ENCODE peak calls at places on chromosomes 4 and X, in ten cellular contexts. One of them, this sample, is unnamed.

GRCh38 chrX:38660395-38661179 is 99.2 kb downstream of the TSPAN7 start:
- DNase-seq in CD8-positive, alpha-beta T cell: no peak
- DNase-seq in mucosa of descending colon: no peak
- DNase-seq in IMR-90: no peak
- DNase-seq in NB4: no peak
- DNase-seq in dorsolateral prefrontal cortex: no peak
- DNase-seq in breast epithelium: no peak
- DNase-seq in AG04450: no peak
- DNase-seq in omental fat pad: no peak
- DNase-seq in astrocyte of the cerebellum: no peak
- DNase-seq in this sample: no peak

GRCh38 chr4:185210102-185210981 is 944 bp downstream of the SNX25 start:
- DNase-seq in IMR-90: peak
- DNase-seq in dorsolateral prefrontal cortex: no peak
- DNase-seq in AG04450: no peak
- DNase-seq in omental fat pad: no peak
- DNase-seq in CD8-positive, alpha-beta T cell: peak
- DNase-seq in NB4: peak
- DNase-seq in mucosa of descending colon: peak
- DNase-seq in breast epithelium: no peak
- DNase-seq in astrocyte of the cerebellum: no peak
- DNase-seq in this sample: no peak

GRCh38 chr4:152999376-153000067 is 63.4 kb downstream of the FHDC1 start:
- DNase-seq in IMR-90: no peak
- DNase-seq in astrocyte of the cerebellum: no peak
- DNase-seq in breast epithelium: no peak
- DNase-seq in AG04450: no peak
- DNase-seq in mucosa of descending colon: peak
- DNase-seq in omental fat pad: no peak
- DNase-seq in NB4: no peak
- DNase-seq in CD8-positive, alpha-beta T cell: no peak
- DNase-seq in dorsolateral prefrontal cortex: no peak
- DNase-seq in this sample: no peak

GRCh38 chr4:183905081-183905592 is at the start of gene STOX2:
- DNase-seq in mucosa of descending colon: no peak
- DNase-seq in IMR-90: peak
- DNase-seq in omental fat pad: no peak
- DNase-seq in astrocyte of the cerebellum: no peak
- DNase-seq in NB4: peak
- DNase-seq in dorsolateral prefrontal cortex: peak
- DNase-seq in breast epithelium: peak
- DNase-seq in CD8-positive, alpha-beta T cell: no peak
- DNase-seq in AG04450: no peak
- DNase-seq in this sample: peak

GRCh38 chr4:185238261-185238681 is 28.9 kb downstream of the SNX25 start:
- DNase-seq in dorsolateral prefrontal cortex: no peak
- DNase-seq in NB4: no peak
- DNase-seq in mucosa of descending colon: no peak
- DNase-seq in AG04450: peak
- DNase-seq in CD8-positive, alpha-beta T cell: no peak
- DNase-seq in omental fat pad: no peak
- DNase-seq in astrocyte of the cerebellum: no peak
- DNase-seq in breast epithelium: no peak
- DNase-seq in IMR-90: peak
- DNase-seq in this sample: no peak

GRCh38 chr4:2862528-2862927 is 18.9 kb downstream of the ADD1 start:
- DNase-seq in dorsolateral prefrontal cortex: no peak
- DNase-seq in NB4: no peak
- DNase-seq in omental fat pad: no peak
- DNase-seq in mucosa of descending colon: no peak
- DNase-seq in astrocyte of the cerebellum: no peak
- DNase-seq in CD8-positive, alpha-beta T cell: no peak
- DNase-seq in breast epithelium: no peak
- DNase-seq in IMR-90: peak
- DNase-seq in AG04450: no peak
- DNase-seq in this sample: peak

GRCh38 chr4:137630252-137630651 is 98.0 kb upstream of the PCDH18 start:
- DNase-seq in breast epithelium: no peak
- DNase-seq in astrocyte of the cerebellum: no peak
- DNase-seq in IMR-90: no peak
- DNase-seq in NB4: no peak
- DNase-seq in CD8-positive, alpha-beta T cell: no peak
- DNase-seq in AG04450: no peak
- DNase-seq in mucosa of descending colon: no peak
- DNase-seq in omental fat pad: no peak
- DNase-seq in dorsolateral prefrontal cortex: no peak
- DNase-seq in this sample: no peak

GRCh38 chr4:128782076-128782715 is 27.3 kb upstream of the JADE1 start:
- DNase-seq in astrocyte of the cerebellum: no peak
- DNase-seq in NB4: peak
- DNase-seq in omental fat pad: no peak
- DNase-seq in dorsolateral prefrontal cortex: no peak
- DNase-seq in breast epithelium: no peak
- DNase-seq in IMR-90: peak
- DNase-seq in CD8-positive, alpha-beta T cell: peak
- DNase-seq in AG04450: no peak
- DNase-seq in mucosa of descending colon: no peak
- DNase-seq in this sample: no peak

GRCh38 chrX:44795945-44796450 is 47.8 kb upstream of the DUSP21 start:
- DNase-seq in mucosa of descending colon: no peak
- DNase-seq in CD8-positive, alpha-beta T cell: no peak
- DNase-seq in astrocyte of the cerebellum: no peak
- DNase-seq in AG04450: no peak
- DNase-seq in NB4: peak
- DNase-seq in breast epithelium: no peak
- DNase-seq in IMR-90: no peak
- DNase-seq in dorsolateral prefrontal cortex: no peak
- DNase-seq in omental fat pad: no peak
- DNase-seq in this sample: no peak

GRCh38 chr4:19381068-19381467 is 870.6 kb upstream of the SLIT2 start:
- DNase-seq in omental fat pad: no peak
- DNase-seq in astrocyte of the cerebellum: no peak
- DNase-seq in breast epithelium: no peak
- DNase-seq in NB4: no peak
- DNase-seq in dorsolateral prefrontal cortex: no peak
- DNase-seq in mucosa of descending colon: no peak
- DNase-seq in CD8-positive, alpha-beta T cell: no peak
- DNase-seq in AG04450: peak
- DNase-seq in IMR-90: peak
- DNase-seq in this sample: no peak

GRCh38 chr4:81724925-81725329 is 253.2 kb upstream of the RASGEF1B start:
- DNase-seq in dorsolateral prefrontal cortex: peak
- DNase-seq in AG04450: no peak
- DNase-seq in astrocyte of the cerebellum: no peak
- DNase-seq in NB4: no peak
- DNase-seq in CD8-positive, alpha-beta T cell: no peak
- DNase-seq in mucosa of descending colon: peak
- DNase-seq in breast epithelium: no peak
- DNase-seq in omental fat pad: no peak
- DNase-seq in IMR-90: no peak
- DNase-seq in this sample: peak

GRCh38 chrX:79107891-79108718 is 36.4 kb upstream of the GPR174 start:
- DNase-seq in CD8-positive, alpha-beta T cell: no peak
- DNase-seq in IMR-90: no peak
- DNase-seq in omental fat pad: no peak
- DNase-seq in AG04450: no peak
- DNase-seq in astrocyte of the cerebellum: no peak
- DNase-seq in NB4: no peak
- DNase-seq in dorsolateral prefrontal cortex: no peak
- DNase-seq in mucosa of descending colon: no peak
- DNase-seq in breast epithelium: no peak
- DNase-seq in this sample: no peak

DNA sequence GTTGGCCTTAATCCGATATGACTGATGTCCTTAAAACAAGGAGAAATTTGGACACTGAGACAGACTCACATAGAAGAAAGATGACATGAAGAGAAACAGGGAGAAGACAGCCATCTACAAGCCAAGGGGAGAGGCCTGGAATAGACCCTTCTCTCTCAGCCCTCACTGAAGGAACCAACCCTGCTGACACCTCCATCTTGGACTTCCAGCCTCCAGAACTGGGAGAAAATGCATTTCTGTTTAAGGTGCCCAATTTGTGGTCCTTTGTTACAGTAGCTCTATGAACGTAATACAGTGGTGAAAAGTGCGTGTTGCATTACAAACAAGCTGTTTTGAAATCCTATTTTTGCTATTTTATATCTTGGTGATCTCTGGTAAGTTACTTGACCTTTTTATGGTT is 343.6 kb downstream of the ARHGAP10 start:
- DNase-seq in NB4: no peak
- DNase-seq in mucosa of descending colon: no peak
- DNase-seq in astrocyte of the cerebellum: no peak
- DNase-seq in IMR-90: no peak
- DNase-seq in AG04450: no peak
- DNase-seq in CD8-positive, alpha-beta T cell: no peak
- DNase-seq in dorsolateral prefrontal cortex: no peak
- DNase-seq in breast epithelium: no peak
- DNase-seq in omental fat pad: no peak
- DNase-seq in this sample: no peak
- TF ChIP-seq CTCF in NB4: no peak
- TF ChIP-seq CTCF in mucosa of descending colon: no peak
- TF ChIP-seq CTCF in astrocyte of the cerebellum: no peak
- TF ChIP-seq CTCF in IMR-90: no peak
- TF ChIP-seq CTCF in AG04450: no peak
- TF ChIP-seq CTCF in CD8-positive, alpha-beta T cell: no peak
- TF ChIP-seq CTCF in dorsolateral prefrontal cortex: no peak
- TF ChIP-seq CTCF in breast epithelium: no peak
- TF ChIP-seq CTCF in omental fat pad: no peak
- TF ChIP-seq CTCF in this sample: no peak

DNA sequence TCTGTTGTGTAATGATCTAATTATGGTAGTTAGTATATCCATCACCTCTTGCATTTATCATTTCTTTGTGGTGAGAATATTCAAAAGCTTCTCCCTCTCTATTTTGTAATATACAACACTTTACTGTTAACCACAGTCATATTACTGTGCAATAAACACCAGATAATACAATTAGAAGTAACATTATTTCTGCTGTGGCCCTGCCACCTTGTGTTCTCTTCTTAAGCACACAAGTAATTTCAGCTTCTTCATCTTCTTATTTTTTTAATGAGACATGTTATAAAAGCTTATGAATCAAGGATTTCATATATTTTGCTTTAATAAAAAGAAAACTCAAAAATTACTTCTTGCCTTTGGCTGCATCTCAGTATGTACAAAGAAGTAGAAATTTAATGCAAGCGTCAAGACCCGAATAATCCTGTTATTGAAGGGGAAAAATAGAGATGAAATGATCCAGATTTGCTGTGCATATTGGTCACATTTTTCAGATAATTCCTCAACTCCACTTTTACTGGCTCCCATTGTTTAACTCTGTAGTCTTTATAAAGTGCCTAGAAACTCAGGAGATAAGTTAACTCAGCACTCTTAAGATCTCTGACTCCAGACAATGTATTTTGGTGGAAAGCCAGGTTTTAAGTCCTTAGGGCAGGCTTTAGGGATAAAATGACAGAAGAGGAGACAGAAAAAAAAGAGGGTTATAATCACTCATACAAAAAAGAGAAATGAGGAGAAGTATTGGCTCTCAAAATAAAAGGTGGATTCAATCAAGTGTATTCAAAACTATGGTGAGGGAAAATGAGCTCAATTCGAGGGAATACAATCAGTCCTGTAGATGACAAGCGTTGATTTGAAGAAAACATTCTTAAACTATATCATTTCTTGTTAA is 675.0 kb upstream of the INTU start:
- DNase-seq in astrocyte of the cerebellum: peak
- DNase-seq in dorsolateral prefrontal cortex: no peak
- DNase-seq in IMR-90: peak
- DNase-seq in breast epithelium: no peak
- DNase-seq in AG04450: no peak
- DNase-seq in mucosa of descending colon: no peak
- DNase-seq in NB4: no peak
- DNase-seq in CD8-positive, alpha-beta T cell: no peak
- DNase-seq in omental fat pad: no peak
- DNase-seq in this sample: no peak
- TF ChIP-seq CTCF in astrocyte of the cerebellum: no peak
- TF ChIP-seq CTCF in dorsolateral prefrontal cortex: no peak
- TF ChIP-seq CTCF in IMR-90: peak
- TF ChIP-seq CTCF in breast epithelium: no peak
- TF ChIP-seq CTCF in AG04450: no peak
- TF ChIP-seq CTCF in mucosa of descending colon: no peak
- TF ChIP-seq CTCF in NB4: no peak
- TF ChIP-seq CTCF in CD8-positive, alpha-beta T cell: no peak
- TF ChIP-seq CTCF in omental fat pad: no peak
- TF ChIP-seq CTCF in this sample: peak

GRCh38 chr4:86916392-86916791 is 18.4 kb upstream of the AFF1 start:
- DNase-seq in astrocyte of the cerebellum: no peak
- DNase-seq in AG04450: no peak
- DNase-seq in mucosa of descending colon: no peak
- DNase-seq in NB4: no peak
- DNase-seq in omental fat pad: no peak
- DNase-seq in IMR-90: no peak
- DNase-seq in CD8-positive, alpha-beta T cell: no peak
- DNase-seq in breast epithelium: no peak
- DNase-seq in dorsolateral prefrontal cortex: no peak
- DNase-seq in this sample: no peak

GRCh38 chr4:86910369-86910768 is 18.1 kb upstream of the C4orf36 start:
- DNase-seq in IMR-90: no peak
- DNase-seq in astrocyte of the cerebellum: no peak
- DNase-seq in omental fat pad: no peak
- DNase-seq in NB4: no peak
- DNase-seq in AG04450: no peak
- DNase-seq in breast epithelium: no peak
- DNase-seq in mucosa of descending colon: no peak
- DNase-seq in CD8-positive, alpha-beta T cell: no peak
- DNase-seq in dorsolateral prefrontal cortex: no peak
- DNase-seq in this sample: no peak

GRCh38 chr4:86909540-86909939 is 17.3 kb upstream of the C4orf36 start:
- DNase-seq in omental fat pad: no peak
- DNase-seq in astrocyte of the cerebellum: no peak
- DNase-seq in breast epithelium: no peak
- DNase-seq in dorsolateral prefrontal cortex: no peak
- DNase-seq in CD8-positive, alpha-beta T cell: no peak
- DNase-seq in mucosa of descending colon: no peak
- DNase-seq in NB4: no peak
- DNase-seq in AG04450: no peak
- DNase-seq in IMR-90: no peak
- DNase-seq in this sample: no peak

GRCh38 chr4:86909945-86910344 is 17.7 kb upstream of the C4orf36 start:
- DNase-seq in NB4: no peak
- DNase-seq in astrocyte of the cerebellum: no peak
- DNase-seq in IMR-90: no peak
- DNase-seq in CD8-positive, alpha-beta T cell: no peak
- DNase-seq in AG04450: no peak
- DNase-seq in dorsolateral prefrontal cortex: no peak
- DNase-seq in mucosa of descending colon: no peak
- DNase-seq in breast epithelium: no peak
- DNase-seq in omental fat pad: no peak
- DNase-seq in this sample: no peak

GRCh38 chr4:86910820-86911684 is 18.8 kb upstream of the C4orf36 start:
- DNase-seq in mucosa of descending colon: no peak
- DNase-seq in NB4: no peak
- DNase-seq in astrocyte of the cerebellum: no peak
- DNase-seq in CD8-positive, alpha-beta T cell: no peak
- DNase-seq in breast epithelium: no peak
- DNase-seq in AG04450: no peak
- DNase-seq in omental fat pad: no peak
- DNase-seq in dorsolateral prefrontal cortex: no peak
- DNase-seq in IMR-90: peak
- DNase-seq in this sample: no peak
- TF ChIP-seq CTCF in mucosa of descending colon: no peak
- TF ChIP-seq CTCF in NB4: no peak
- TF ChIP-seq CTCF in astrocyte of the cerebellum: no peak
- TF ChIP-seq CTCF in CD8-positive, alpha-beta T cell: no peak
- TF ChIP-seq CTCF in breast epithelium: no peak
- TF ChIP-seq CTCF in AG04450: no peak
- TF ChIP-seq CTCF in omental fat pad: no peak
- TF ChIP-seq CTCF in dorsolateral prefrontal cortex: no peak
- TF ChIP-seq CTCF in IMR-90: no peak
- TF ChIP-seq CTCF in this sample: no peak

GRCh38 chr4:169311643-169312365 is 41.0 kb upstream of the SH3RF1 start:
- DNase-seq in breast epithelium: no peak
- DNase-seq in dorsolateral prefrontal cortex: no peak
- DNase-seq in astrocyte of the cerebellum: no peak
- DNase-seq in AG04450: no peak
- DNase-seq in omental fat pad: no peak
- DNase-seq in mucosa of descending colon: no peak
- DNase-seq in NB4: peak
- DNase-seq in CD8-positive, alpha-beta T cell: no peak
- DNase-seq in IMR-90: peak
- DNase-seq in this sample: no peak
- TF ChIP-seq CTCF in breast epithelium: peak
- TF ChIP-seq CTCF in dorsolateral prefrontal cortex: peak
- TF ChIP-seq CTCF in astrocyte of the cerebellum: peak
- TF ChIP-seq CTCF in AG04450: peak
- TF ChIP-seq CTCF in omental fat pad: no peak
- TF ChIP-seq CTCF in mucosa of descending colon: no peak
- TF ChIP-seq CTCF in NB4: peak
- TF ChIP-seq CTCF in CD8-positive, alpha-beta T cell: no peak
- TF ChIP-seq CTCF in IMR-90: peak
- TF ChIP-seq CTCF in this sample: peak

This sample was measured in epithelial cell of proximal tubule.